ENCODE peak calls at places on chromosomes 6 and 20, in five cellular contexts. One of them, this sample, is unnamed.

GRCh38 chr6:4055420-4056041 is 23.4 kb downstream of the FAM217A start:
- DNase-seq in left lung: no peak
- DNase-seq in prostate gland: peak
- DNase-seq in heart right ventricle: peak
- DNase-seq in adrenal gland: no peak
- DNase-seq in this sample: no peak

GRCh38 chr6:18835976-18836375 is 448.8 kb downstream of the RNF144B start:
- DNase-seq in left lung: no peak
- DNase-seq in prostate gland: no peak
- DNase-seq in heart right ventricle: no peak
- DNase-seq in adrenal gland: no peak
- DNase-seq in this sample: no peak

GRCh38 chr6:111591370-111591900 is 14.2 kb downstream of the TRAF3IP2 start:
- DNase-seq in left lung: peak
- DNase-seq in prostate gland: peak
- DNase-seq in heart right ventricle: no peak
- DNase-seq in adrenal gland: peak
- DNase-seq in this sample: no peak

GRCh38 chr20:46931699-46932098 is 37.1 kb downstream of the EYA2 start:
- DNase-seq in left lung: no peak
- DNase-seq in prostate gland: no peak
- DNase-seq in heart right ventricle: no peak
- DNase-seq in adrenal gland: no peak
- DNase-seq in this sample: no peak

GRCh38 chr6:57097596-57097995 is 7.6 kb downstream of the ZNF451 start:
- DNase-seq in left lung: no peak
- DNase-seq in prostate gland: no peak
- DNase-seq in heart right ventricle: no peak
- DNase-seq in adrenal gland: no peak
- DNase-seq in this sample: no peak

GRCh38 chr6:139751179-139751578 is 376.7 kb upstream of the CITED2 start:
- DNase-seq in left lung: no peak
- DNase-seq in prostate gland: no peak
- DNase-seq in heart right ventricle: no peak
- DNase-seq in adrenal gland: no peak
- DNase-seq in this sample: no peak

GRCh38 chr6:158649289-158650143 is at the start of gene SYTL3:
- DNase-seq in left lung: peak
- DNase-seq in prostate gland: no peak
- DNase-seq in heart right ventricle: peak
- DNase-seq in adrenal gland: no peak
- DNase-seq in this sample: peak

GRCh38 chr6:129251669-129252376 is 368.9 kb downstream of the LAMA2 start:
- DNase-seq in left lung: no peak
- DNase-seq in prostate gland: peak
- DNase-seq in heart right ventricle: peak
- DNase-seq in adrenal gland: peak
- DNase-seq in this sample: peak

GRCh38 chr6:106613590-106613989 is 15.7 kb downstream of the RTN4IP1 start:
- DNase-seq in left lung: no peak
- DNase-seq in prostate gland: no peak
- DNase-seq in heart right ventricle: no peak
- DNase-seq in adrenal gland: no peak
- DNase-seq in this sample: no peak

GRCh38 chr6:150719099-150719767 is 119.5 kb downstream of the PLEKHG1 start:
- DNase-seq in left lung: no peak
- DNase-seq in prostate gland: no peak
- DNase-seq in heart right ventricle: no peak
- DNase-seq in adrenal gland: no peak
- DNase-seq in this sample: no peak

GRCh38 chr6:40714576-40715500 is 127.7 kb upstream of the LRFN2 start:
- DNase-seq in left lung: no peak
- DNase-seq in prostate gland: peak
- DNase-seq in heart right ventricle: no peak
- DNase-seq in adrenal gland: no peak
- DNase-seq in this sample: no peak

GRCh38 chr6:26351544-26351953 is 13.4 kb upstream of the BTN3A2 start:
- DNase-seq in left lung: no peak
- DNase-seq in prostate gland: no peak
- DNase-seq in heart right ventricle: no peak
- DNase-seq in adrenal gland: no peak
- DNase-seq in this sample: no peak

GRCh38 chr6:49546371-49546770 is 4.1 kb upstream of the C6orf141 start:
- DNase-seq in left lung: no peak
- DNase-seq in prostate gland: no peak
- DNase-seq in heart right ventricle: no peak
- DNase-seq in adrenal gland: no peak
- DNase-seq in this sample: no peak

GRCh38 chr6:108243836-108244235 is 17.0 kb downstream of the SNX3 start:
- DNase-seq in left lung: no peak
- DNase-seq in prostate gland: no peak
- DNase-seq in heart right ventricle: no peak
- DNase-seq in adrenal gland: no peak
- DNase-seq in this sample: no peak

GRCh38 chr6:108252055-108252454 is 8.8 kb downstream of the SNX3 start:
- DNase-seq in left lung: no peak
- DNase-seq in prostate gland: no peak
- DNase-seq in heart right ventricle: no peak
- DNase-seq in adrenal gland: no peak
- DNase-seq in this sample: no peak

GRCh38 chr6:108251252-108251651 is 9.6 kb downstream of the SNX3 start:
- DNase-seq in left lung: no peak
- DNase-seq in prostate gland: no peak
- DNase-seq in heart right ventricle: no peak
- DNase-seq in adrenal gland: no peak
- DNase-seq in this sample: no peak

GRCh38 chr6:108250240-108250866 is 10.5 kb downstream of the SNX3 start:
- DNase-seq in left lung: no peak
- DNase-seq in prostate gland: no peak
- DNase-seq in heart right ventricle: no peak
- DNase-seq in adrenal gland: no peak
- DNase-seq in this sample: no peak

GRCh38 chr6:108247965-108248536 is 12.8 kb downstream of the SNX3 start:
- DNase-seq in left lung: no peak
- DNase-seq in prostate gland: no peak
- DNase-seq in heart right ventricle: no peak
- DNase-seq in adrenal gland: no peak
- DNase-seq in this sample: no peak
- TF ChIP-seq CTCF in left lung: no peak
- TF ChIP-seq CTCF in prostate gland: no peak
- TF ChIP-seq CTCF in heart right ventricle: no peak
- TF ChIP-seq CTCF in adrenal gland: no peak
- TF ChIP-seq CTCF in this sample: no peak

DNA sequence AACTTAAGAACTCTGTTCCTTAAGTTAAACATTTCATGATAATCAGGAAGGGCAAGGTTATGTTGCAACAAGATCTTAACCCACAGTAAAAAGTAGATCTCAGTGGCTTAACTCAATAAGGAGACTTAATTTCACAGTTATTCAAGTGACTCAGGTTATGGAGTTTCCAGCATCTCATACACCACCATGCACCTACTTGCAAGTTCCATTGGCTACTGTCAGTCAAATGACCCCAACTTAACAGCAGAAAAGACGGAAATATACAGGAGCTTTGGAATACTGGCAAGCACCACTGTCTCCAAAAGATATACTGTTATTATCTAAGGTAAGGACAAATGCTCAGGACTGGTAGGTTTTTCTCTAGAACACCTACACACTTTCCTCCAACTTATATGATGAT is 11.1 kb downstream of the HLA-DQB1 start:
- DNase-seq in left lung: no peak
- DNase-seq in prostate gland: no peak
- DNase-seq in heart right ventricle: no peak
- DNase-seq in adrenal gland: no peak
- DNase-seq in this sample: no peak
- H3K27ac ChIP-seq in left lung: no peak
- H3K27ac ChIP-seq in prostate gland: no peak
- H3K27ac ChIP-seq in heart right ventricle: no peak
- H3K27ac ChIP-seq in adrenal gland: no peak
- H3K27ac ChIP-seq in this sample: no peak

DNA sequence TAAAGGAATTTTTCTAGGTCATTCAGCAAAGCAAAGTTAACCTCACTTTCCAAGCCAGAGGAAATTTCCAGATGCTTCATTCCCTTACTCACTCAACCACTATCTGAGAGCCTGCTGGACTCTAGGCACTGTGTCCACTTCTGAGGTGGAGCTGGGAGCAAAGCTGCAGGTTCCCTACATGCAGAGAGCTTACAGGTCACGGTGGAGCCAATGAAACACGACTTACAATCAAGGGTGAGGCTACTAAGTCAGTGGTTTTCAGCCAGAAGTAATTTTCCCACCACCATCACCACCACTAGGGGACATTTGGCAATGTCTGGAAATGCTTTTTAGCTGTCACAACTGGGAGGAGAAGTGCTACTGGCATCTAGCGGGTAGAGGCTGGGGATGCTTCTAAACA is 34.5 kb upstream of the TSHZ2 start:
- DNase-seq in left lung: no peak
- DNase-seq in prostate gland: no peak
- DNase-seq in heart right ventricle: no peak
- DNase-seq in adrenal gland: no peak
- DNase-seq in this sample: no peak
- TF ChIP-seq CTCF in left lung: no peak
- TF ChIP-seq CTCF in prostate gland: no peak
- TF ChIP-seq CTCF in heart right ventricle: no peak
- TF ChIP-seq CTCF in adrenal gland: no peak
- TF ChIP-seq CTCF in this sample: no peak

GRCh38 chr20:41029150-41029872 is 689 bp downstream of the TOP1 start:
- DNase-seq in left lung: peak
- DNase-seq in prostate gland: no peak
- DNase-seq in heart right ventricle: no peak
- DNase-seq in adrenal gland: peak
- DNase-seq in this sample: peak

GRCh38 chr20:41030536-41031242 is 2.1 kb downstream of the TOP1 start:
- DNase-seq in left lung: no peak
- DNase-seq in prostate gland: peak
- DNase-seq in heart right ventricle: no peak
- DNase-seq in adrenal gland: no peak
- DNase-seq in this sample: no peak

GRCh38 chr20:41031243-41031619 is 2.6 kb downstream of the TOP1 start:
- DNase-seq in left lung: no peak
- DNase-seq in prostate gland: no peak
- DNase-seq in heart right ventricle: no peak
- DNase-seq in adrenal gland: no peak
- DNase-seq in this sample: no peak

GRCh38 chr20:41034239-41034638 is 5.6 kb downstream of the TOP1 start:
- DNase-seq in left lung: no peak
- DNase-seq in prostate gland: no peak
- DNase-seq in heart right ventricle: no peak
- DNase-seq in adrenal gland: no peak
- DNase-seq in this sample: no peak

DNA sequence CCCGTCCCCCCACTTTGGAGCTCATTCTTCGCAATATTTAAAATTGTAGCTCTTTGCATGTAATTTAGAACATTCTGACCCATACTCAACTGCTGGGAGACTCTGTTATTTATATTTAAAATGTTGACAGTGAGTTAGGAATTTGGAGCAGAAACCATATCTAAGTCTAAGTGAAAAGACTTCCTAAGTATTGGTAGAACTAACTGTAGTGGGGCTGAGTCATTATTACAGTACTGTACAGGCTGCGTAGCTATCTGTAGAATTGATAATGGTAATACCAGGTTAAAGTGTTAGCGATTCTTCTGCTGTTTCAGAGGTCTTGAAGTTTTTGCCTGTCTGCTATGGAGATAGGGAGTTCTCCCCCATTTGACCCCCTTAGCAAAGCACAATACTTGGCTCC is 3.6 kb downstream of the TOP1 start:
- DNase-seq in left lung: no peak
- DNase-seq in prostate gland: no peak
- DNase-seq in heart right ventricle: no peak
- DNase-seq in adrenal gland: no peak
- DNase-seq in this sample: no peak
- H3K27ac ChIP-seq in left lung: no peak
- H3K27ac ChIP-seq in prostate gland: no peak
- H3K27ac ChIP-seq in heart right ventricle: no peak
- H3K27ac ChIP-seq in adrenal gland: no peak
- H3K27ac ChIP-seq in this sample: no peak